ENCODE peak calls at places on chromosomes 12 and 14, in seven cellular contexts. One of them, this sample, is unnamed.

GRCh38 chr14:77505031-77505430 is 6.4 kb upstream of the ISM2 start:
- DNase-seq in hypothalamus: no peak
- DNase-seq in stimulated activated CD8-positive, alpha-beta memory T cell treated with anti-CD3 and anti-CD28 coated beads, Interleukin-7, amount 100 ng/mL, for 4 hours: no peak
- DNase-seq in amniotic epithelial cell: no peak
- DNase-seq in HEK293T: no peak
- DNase-seq in Calu3: no peak
- DNase-seq in activated effector memory CD4-positive, alpha-beta T cell treated with Interleukin-2 at 50 U/mL for 16 hours: no peak
- DNase-seq in this sample: no peak

GRCh38 chr14:59377485-59377884 is 87.7 kb downstream of the GPR135 start:
- DNase-seq in hypothalamus: no peak
- DNase-seq in stimulated activated CD8-positive, alpha-beta memory T cell treated with anti-CD3 and anti-CD28 coated beads, Interleukin-7, amount 100 ng/mL, for 4 hours: no peak
- DNase-seq in amniotic epithelial cell: peak; percentile 24
- DNase-seq in HEK293T: no peak
- DNase-seq in Calu3: no peak
- DNase-seq in activated effector memory CD4-positive, alpha-beta T cell treated with Interleukin-2 at 50 U/mL for 16 hours: no peak
- DNase-seq in this sample: no peak

GRCh38 chr12:116712458-116713303 is 25.2 kb downstream of the SPRING1 start:
- DNase-seq in hypothalamus: no peak
- DNase-seq in stimulated activated CD8-positive, alpha-beta memory T cell treated with anti-CD3 and anti-CD28 coated beads, Interleukin-7, amount 100 ng/mL, for 4 hours: no peak
- DNase-seq in amniotic epithelial cell: no peak
- DNase-seq in HEK293T: peak; percentile 58
- DNase-seq in Calu3: no peak
- DNase-seq in activated effector memory CD4-positive, alpha-beta T cell treated with Interleukin-2 at 50 U/mL for 16 hours: no peak
- DNase-seq in this sample: no peak

GRCh38 chr12:52093346-52093745 is 13.8 kb downstream of the SMIM41 start:
- DNase-seq in hypothalamus: no peak
- DNase-seq in stimulated activated CD8-positive, alpha-beta memory T cell treated with anti-CD3 and anti-CD28 coated beads, Interleukin-7, amount 100 ng/mL, for 4 hours: no peak
- DNase-seq in amniotic epithelial cell: no peak
- DNase-seq in HEK293T: no peak
- DNase-seq in Calu3: no peak
- DNase-seq in activated effector memory CD4-positive, alpha-beta T cell treated with Interleukin-2 at 50 U/mL for 16 hours: no peak
- DNase-seq in this sample: no peak

GRCh38 chr14:61219256-61219655 is 61.9 kb downstream of the TMEM30B start:
- DNase-seq in hypothalamus: no peak
- DNase-seq in stimulated activated CD8-positive, alpha-beta memory T cell treated with anti-CD3 and anti-CD28 coated beads, Interleukin-7, amount 100 ng/mL, for 4 hours: no peak
- DNase-seq in amniotic epithelial cell: no peak
- DNase-seq in HEK293T: no peak
- DNase-seq in Calu3: no peak
- DNase-seq in activated effector memory CD4-positive, alpha-beta T cell treated with Interleukin-2 at 50 U/mL for 16 hours: no peak
- DNase-seq in this sample: no peak

GRCh38 chr14:51014086-51014485 is 69.8 kb upstream of the PYGL start:
- DNase-seq in hypothalamus: no peak
- DNase-seq in stimulated activated CD8-positive, alpha-beta memory T cell treated with anti-CD3 and anti-CD28 coated beads, Interleukin-7, amount 100 ng/mL, for 4 hours: no peak
- DNase-seq in amniotic epithelial cell: peak; percentile 77
- DNase-seq in HEK293T: peak; percentile 23
- DNase-seq in Calu3: no peak
- DNase-seq in activated effector memory CD4-positive, alpha-beta T cell treated with Interleukin-2 at 50 U/mL for 16 hours: no peak
- DNase-seq in this sample: no peak

GRCh38 chr12:6067152-6067916 is 57.1 kb downstream of the VWF start:
- DNase-seq in hypothalamus: no peak
- DNase-seq in stimulated activated CD8-positive, alpha-beta memory T cell treated with anti-CD3 and anti-CD28 coated beads, Interleukin-7, amount 100 ng/mL, for 4 hours: no peak
- DNase-seq in amniotic epithelial cell: no peak
- DNase-seq in HEK293T: peak; percentile 28
- DNase-seq in Calu3: peak; percentile 58
- DNase-seq in activated effector memory CD4-positive, alpha-beta T cell treated with Interleukin-2 at 50 U/mL for 16 hours: no peak
- DNase-seq in this sample: no peak

GRCh38 chr12:10130042-10130441 is at the start of gene CLEC7A:
- DNase-seq in hypothalamus: no peak
- DNase-seq in stimulated activated CD8-positive, alpha-beta memory T cell treated with anti-CD3 and anti-CD28 coated beads, Interleukin-7, amount 100 ng/mL, for 4 hours: no peak
- DNase-seq in amniotic epithelial cell: no peak
- DNase-seq in HEK293T: no peak
- DNase-seq in Calu3: no peak
- DNase-seq in activated effector memory CD4-positive, alpha-beta T cell treated with Interleukin-2 at 50 U/mL for 16 hours: no peak
- DNase-seq in this sample: no peak

GRCh38 chr12:127416796-127417195 is 850.2 kb upstream of the TMEM132C start:
- DNase-seq in hypothalamus: no peak
- DNase-seq in stimulated activated CD8-positive, alpha-beta memory T cell treated with anti-CD3 and anti-CD28 coated beads, Interleukin-7, amount 100 ng/mL, for 4 hours: no peak
- DNase-seq in amniotic epithelial cell: no peak
- DNase-seq in HEK293T: no peak
- DNase-seq in Calu3: no peak
- DNase-seq in activated effector memory CD4-positive, alpha-beta T cell treated with Interleukin-2 at 50 U/mL for 16 hours: no peak
- DNase-seq in this sample: no peak

GRCh38 chr12:57090924-57091632 is 2.2 kb downstream of the NAB2 start:
- DNase-seq in hypothalamus: peak; percentile 21
- DNase-seq in stimulated activated CD8-positive, alpha-beta memory T cell treated with anti-CD3 and anti-CD28 coated beads, Interleukin-7, amount 100 ng/mL, for 4 hours: no peak
- DNase-seq in amniotic epithelial cell: no peak
- DNase-seq in HEK293T: no peak
- DNase-seq in Calu3: no peak
- DNase-seq in activated effector memory CD4-positive, alpha-beta T cell treated with Interleukin-2 at 50 U/mL for 16 hours: no peak
- DNase-seq in this sample: peak; percentile 21

GRCh38 chr12:76341436-76342030 is 6.7 kb downstream of the BBS10 start:
- DNase-seq in hypothalamus: no peak
- DNase-seq in stimulated activated CD8-positive, alpha-beta memory T cell treated with anti-CD3 and anti-CD28 coated beads, Interleukin-7, amount 100 ng/mL, for 4 hours: no peak
- DNase-seq in amniotic epithelial cell: peak; percentile 37
- DNase-seq in HEK293T: no peak
- DNase-seq in Calu3: no peak
- DNase-seq in activated effector memory CD4-positive, alpha-beta T cell treated with Interleukin-2 at 50 U/mL for 16 hours: no peak
- DNase-seq in this sample: no peak

GRCh38 chr12:107025691-107026090 is 38.7 kb upstream of the MTERF2 start:
- DNase-seq in hypothalamus: no peak
- DNase-seq in stimulated activated CD8-positive, alpha-beta memory T cell treated with anti-CD3 and anti-CD28 coated beads, Interleukin-7, amount 100 ng/mL, for 4 hours: no peak
- DNase-seq in amniotic epithelial cell: no peak
- DNase-seq in HEK293T: no peak
- DNase-seq in Calu3: no peak
- DNase-seq in activated effector memory CD4-positive, alpha-beta T cell treated with Interleukin-2 at 50 U/mL for 16 hours: no peak
- DNase-seq in this sample: no peak

GRCh38 chr14:22536853-22537338 is 52.1 kb downstream of the DAD1 start:
- DNase-seq in hypothalamus: no peak
- DNase-seq in stimulated activated CD8-positive, alpha-beta memory T cell treated with anti-CD3 and anti-CD28 coated beads, Interleukin-7, amount 100 ng/mL, for 4 hours: peak; percentile 91
- DNase-seq in amniotic epithelial cell: peak; percentile 94
- DNase-seq in HEK293T: peak; percentile 28
- DNase-seq in Calu3: peak; percentile 78
- DNase-seq in activated effector memory CD4-positive, alpha-beta T cell treated with Interleukin-2 at 50 U/mL for 16 hours: peak; percentile 70
- DNase-seq in this sample: no peak

GRCh38 chr12:52156757-52157565 is 34.9 kb downstream of the KRT80 start:
- DNase-seq in hypothalamus: peak; percentile 50
- DNase-seq in stimulated activated CD8-positive, alpha-beta memory T cell treated with anti-CD3 and anti-CD28 coated beads, Interleukin-7, amount 100 ng/mL, for 4 hours: peak; percentile 43
- DNase-seq in amniotic epithelial cell: peak; percentile 32
- DNase-seq in HEK293T: peak; percentile 81
- DNase-seq in Calu3: peak; percentile 84
- DNase-seq in activated effector memory CD4-positive, alpha-beta T cell treated with Interleukin-2 at 50 U/mL for 16 hours: peak; percentile 57
- DNase-seq in this sample: peak; percentile 54

This sample was measured in caudate nucleus.